ENCODE peak calls at places on chromosomes 5 and 9, in five cellular contexts. Y, K, P, U and D are unnamed samples.

GRCh38 chr5:170861295-170861854 is 443 bp upstream of the RANBP17 start:
- DNase-seq in P (no peak), Y (no peak), U (no peak), K (no peak), D (no peak)

GRCh38 chr9:86975571-86975970 is 28.3 kb upstream of the GAS1 start:
- DNase-seq in P (no peak), K (no peak), U (no peak), Y (no peak), D (no peak)

GRCh38 chr5:7214906-7215416 is 181.0 kb upstream of the ADCY2 start:
- DNase-seq in P (no peak), U (no peak), Y (no peak), K (no peak), D (no peak)

GRCh38 chr5:93674138-93674537 is 67.3 kb downstream of the POU5F2 start:
- DNase-seq in K (no peak), P (peak), Y (no peak), U (no peak), D (no peak)

GRCh38 chr5:3359642-3360041 is 236.0 kb upstream of the IRX1 start:
- DNase-seq in P (no peak), Y (no peak), U (no peak), K (no peak), D (no peak)

GRCh38 chr9:129289131-129289731 is 111.2 kb upstream of the IER5L start:
- DNase-seq in K (no peak), Y (no peak), P (no peak), U (no peak), D (no peak)

GRCh38 chr5:150540042-150540441 is 32.1 kb downstream of the NDST1 start:
- DNase-seq in K (no peak), Y (no peak), P (no peak), U (no peak), D (no peak)

GRCh38 chr5:35487255-35488035 is 130.2 kb upstream of the SPEF2 start:
- DNase-seq in U (no peak), Y (no peak), P (no peak), K (no peak), D (no peak)

GRCh38 chr9:14452539-14452938 is 138.6 kb upstream of the NFIB start:
- DNase-seq in U (no peak), P (peak), Y (no peak), K (no peak), D (no peak)

GRCh38 chr5:135008981-135009735 is 24.9 kb downstream of the PITX1 start:
- DNase-seq in Y (no peak), K (no peak), U (no peak), P (peak), D (no peak)

GRCh38 chr5:31380049-31380448 is 151.8 kb downstream of the DROSHA start:
- DNase-seq in Y (no peak), P (no peak), U (no peak), K (no peak), D (no peak)

GRCh38 chr9:90107021-90107771 is 502.4 kb downstream of the GADD45G start:
- DNase-seq in Y (no peak), K (no peak), P (no peak), U (no peak), D (peak)

GRCh38 chr9:33620738-33621439 is 96.8 kb downstream of the ANKRD18B start:
- DNase-seq in Y (no peak), K (no peak), P (no peak), U (no peak), D (no peak)
- TF ChIP-seq JUND in Y (no peak), K (peak), P (peak), U (no peak), D (no peak)

GRCh38 chr5:129078660-129079059 is 15.9 kb upstream of the ISOC1 start:
- DNase-seq in Y (no peak), U (no peak), P (no peak), K (no peak), D (no peak)

GRCh38 chr5:129082225-129083136 is 12.1 kb upstream of the ISOC1 start:
- DNase-seq in K (no peak), U (no peak), Y (no peak), P (no peak), D (no peak)

GRCh38 chr5:129077433-129078075 is 17.0 kb upstream of the ISOC1 start:
- DNase-seq in U (no peak), Y (no peak), K (no peak), P (no peak), D (no peak)

GRCh38 chr5:129078247-129078646 is 16.3 kb upstream of the ISOC1 start:
- DNase-seq in U (no peak), P (no peak), Y (no peak), K (no peak), D (no peak)

DNA sequence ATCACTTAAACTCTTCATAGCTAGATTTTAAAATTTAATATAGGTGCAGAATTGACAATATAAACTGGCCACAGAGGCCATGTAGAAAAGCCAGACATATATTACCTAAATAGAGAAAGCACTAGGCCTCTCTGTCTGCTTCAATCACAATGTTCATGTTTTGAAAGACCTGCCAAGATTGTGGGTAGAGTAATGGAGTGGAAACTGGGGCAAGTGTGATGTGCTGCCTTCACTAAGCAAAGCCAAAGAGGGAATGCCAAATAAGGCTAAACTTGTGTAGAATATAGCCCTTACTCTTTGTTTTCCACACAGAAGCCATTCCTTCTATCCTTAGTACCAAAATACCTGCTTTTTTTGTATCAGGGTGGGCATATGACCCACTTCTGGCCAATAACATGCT is 15.1 kb upstream of the ISOC1 start:
- DNase-seq in Y (no peak), K (no peak), P (no peak), U (no peak), D (no peak)
- TF ChIP-seq JUND in Y (no peak), K (no peak), P (no peak), U (no peak), D (no peak)

DNA sequence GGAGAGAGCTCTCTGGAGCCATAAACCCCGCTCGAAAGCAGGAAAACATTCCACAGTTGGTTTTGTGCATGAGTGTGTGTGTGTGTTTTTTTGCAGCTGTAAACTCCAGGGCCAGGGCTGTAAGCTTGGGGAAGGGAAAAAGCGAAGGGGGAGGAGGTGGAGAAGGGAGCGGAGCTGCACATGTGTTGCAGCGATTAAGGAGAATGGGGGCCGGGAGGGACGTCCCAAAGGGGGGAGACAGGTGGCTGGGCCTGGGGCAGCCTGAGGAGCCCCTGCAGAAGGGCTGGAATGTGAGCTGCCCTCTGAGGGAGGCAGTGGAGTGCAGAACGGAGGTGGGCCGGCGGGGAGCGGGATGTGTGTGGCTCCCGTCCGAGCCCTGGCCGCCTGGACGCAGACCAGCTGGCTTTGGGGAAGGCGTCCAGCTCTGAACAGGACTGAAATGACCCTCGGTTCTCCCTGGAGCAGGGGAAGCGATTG is 2.7 kb upstream of the MYMK start:
- DNase-seq in Y (no peak), K (no peak), U (no peak), P (peak), D (no peak)
- TF ChIP-seq JUND in Y (no peak), K (no peak), U (no peak), P (no peak), D (no peak)

GRCh38 chr5:76652809-76653414 is 29.7 kb upstream of the F2RL2 start:
- DNase-seq in Y (no peak), U (peak), P (no peak), K (no peak), D (no peak)
- TF ChIP-seq JUND in Y (no peak), U (no peak), P (no peak), K (no peak), D (no peak)